ENCODE peak calls at places on chromosomes 2 and 18, in ten cellular contexts. M, W, H, D, U, F, C, E, G and A are unnamed samples. For H3K4me1, the result is how much of the 10 kb centered on the place peaks cover.

GRCh38 chr18:57585421-57585820 is 1.1 kb downstream of the FECH start:
- DNase-seq in M (no peak), W (no peak), H (no peak), D (no peak), U (no peak), F (no peak), C (no peak), E (no peak), G (no peak), A (no peak)

GRCh38 chr2:240784629-240785423 is 35.2 kb downstream of the KIF1A start:
- DNase-seq in M (no peak), W (no peak), H (peak), D (no peak), U (no peak), F (peak), C (no peak), E (no peak), G (no peak), A (peak)

GRCh38 chr18:61350578-61350977 is 17.3 kb downstream of the CDH20 start:
- DNase-seq in M (no peak), W (no peak), H (no peak), D (no peak), U (no peak), F (no peak), C (no peak), E (no peak), G (no peak), A (no peak)

GRCh38 chr2:191748528-191749180 is 70.7 kb downstream of the NABP1 start:
- DNase-seq in M (no peak), W (no peak), H (no peak), D (no peak), U (no peak), F (no peak), C (no peak), E (no peak), G (no peak), A (no peak)

GRCh38 chr2:172333206-172333605 is 94.2 kb upstream of the ITGA6 start:
- DNase-seq in M (no peak), W (no peak), H (no peak), D (no peak), U (no peak), F (no peak), C (no peak), E (no peak), G (no peak), A (no peak)

GRCh38 chr2:97761192-97761591 is 47.8 kb downstream of the ZAP70 start:
- DNase-seq in M (no peak), W (no peak), H (peak), D (no peak), U (no peak), F (no peak), C (peak), E (no peak), G (no peak), A (no peak)

GRCh38 chr2:237291138-237291792 is 122.7 kb downstream of the COL6A3 start:
- DNase-seq in M (peak), W (peak), H (peak), D (peak), U (no peak), F (peak), C (peak), E (peak), G (peak), A (peak)

GRCh38 chr18:34947711-34948125 is 93.5 kb upstream of the MAPRE2 start:
- DNase-seq in M (no peak), W (no peak), H (no peak), D (no peak), U (no peak), F (no peak), C (no peak), E (peak), G (no peak), A (no peak)

GRCh38 chr2:235584269-235585007 is 90.6 kb downstream of the AGAP1 start:
- DNase-seq in M (no peak), W (no peak), H (no peak), D (no peak), U (no peak), F (no peak), C (no peak), E (no peak), G (no peak), A (no peak)

GRCh38 chr2:116696223-116696622 is 1118.3 kb upstream of the DDX18 start:
- DNase-seq in M (no peak), W (no peak), H (no peak), D (no peak), U (no peak), F (no peak), C (no peak), E (no peak), G (no peak), A (no peak)

GRCh38 chr2:105299290-105299689 is 30.2 kb downstream of the TGFBRAP1 start:
- DNase-seq in M (peak), W (no peak), H (no peak), D (no peak), U (no peak), F (no peak), C (no peak), E (peak), G (no peak), A (no peak)

GRCh38 chr2:147294825-147295392 is 549.9 kb upstream of the ACVR2A start:
- DNase-seq in M (no peak), W (no peak), H (no peak), D (no peak), U (no peak), F (no peak), C (no peak), E (no peak), G (no peak), A (no peak)

GRCh38 chr2:221606369-221606768 is 34.3 kb upstream of the EPHA4 start:
- DNase-seq in M (no peak), W (no peak), H (no peak), D (no peak), U (no peak), F (no peak), C (no peak), E (no peak), G (no peak), A (no peak)

GRCh38 chr2:70247364-70248144 is 874 bp downstream of the TIA1 start:
- DNase-seq in M (no peak), W (no peak), H (no peak), D (no peak), U (no peak), F (no peak), C (no peak), E (no peak), G (no peak), A (no peak)

GRCh38 chr2:6741229-6741628 is 124.5 kb downstream of the CMPK2 start:
- DNase-seq in M (no peak), W (no peak), H (no peak), D (no peak), U (no peak), F (no peak), C (no peak), E (no peak), G (no peak), A (no peak)

GRCh38 chr18:24014986-24015896 is 687 bp downstream of the TTC39C start:
- DNase-seq in M (peak), W (peak), H (peak), D (no peak), U (no peak), F (peak), C (peak), E (peak), G (peak), A (peak)

GRCh38 chr2:85189606-85190270 is 56.5 kb downstream of the TCF7L1 start:
- DNase-seq in M (no peak), W (no peak), H (peak), D (no peak), U (no peak), F (no peak), C (no peak), E (peak), G (no peak), A (no peak)

GRCh38 chr2:30661173-30662107 is 145.8 kb downstream of the CAPN13 start:
- DNase-seq in M (no peak), W (no peak), H (no peak), D (peak), U (no peak), F (no peak), C (no peak), E (no peak), G (no peak), A (no peak)

GRCh38 chr2:28545590-28546195 is 49.8 kb downstream of the PLB1 start:
- DNase-seq in M (no peak), W (no peak), H (no peak), D (no peak), U (no peak), F (peak), C (no peak), E (peak), G (peak), A (no peak)

GRCh38 chr2:234823877-234824376 is 127.9 kb upstream of the SH3BP4 start:
- DNase-seq in M (peak), W (peak), H (no peak), D (no peak), U (no peak), F (peak), C (no peak), E (peak), G (no peak), A (no peak)

GRCh38 chr2:148730085-148730484 is 85.5 kb downstream of the EPC2 start:
- DNase-seq in M (no peak), W (no peak), H (no peak), D (no peak), U (no peak), F (no peak), C (no peak), E (no peak), G (no peak), A (no peak)

GRCh38 chr2:11630855-11631254 is 39.1 kb downstream of the NTSR2 start:
- DNase-seq in M (no peak), W (no peak), H (no peak), D (no peak), U (no peak), F (no peak), C (no peak), E (no peak), G (no peak), A (no peak)

GRCh38 chr2:30455339-30455738 is 8.3 kb downstream of the LCLAT1 start:
- DNase-seq in M (no peak), W (no peak), H (no peak), D (no peak), U (no peak), F (no peak), C (no peak), E (no peak), G (no peak), A (no peak)

GRCh38 chr18:22300665-22301636 is 116.8 kb downstream of the CTAGE1 start:
- DNase-seq in M (no peak), W (no peak), H (no peak), D (no peak), U (no peak), F (no peak), C (no peak), E (no peak), G (peak), A (no peak)

GRCh38 chr2:150080115-150080514 is 407.4 kb downstream of the RND3 start:
- DNase-seq in M (no peak), W (no peak), H (no peak), D (no peak), U (no peak), F (no peak), C (no peak), E (no peak), G (no peak), A (no peak)

GRCh38 chr2:218290316-218291261 is 1.7 kb downstream of the TMBIM1 start:
- DNase-seq in M (no peak), W (no peak), H (no peak), D (no peak), U (no peak), F (no peak), C (no peak), E (no peak), G (peak), A (no peak)

GRCh38 chr2:168816369-168816768 is 13.9 kb downstream of the NOSTRIN start:
- DNase-seq in M (no peak), W (no peak), H (no peak), D (no peak), U (no peak), F (no peak), C (no peak), E (no peak), G (no peak), A (no peak)

GRCh38 chr2:240369725-240370585 is 65.5 kb upstream of the GPC1 start:
- DNase-seq in M (peak), W (peak), H (peak), D (no peak), U (peak), F (peak), C (peak), E (peak), G (peak), A (peak)

GRCh38 chr2:235976516-235976915 is 191.7 kb downstream of the GBX2 start:
- DNase-seq in M (no peak), W (no peak), H (no peak), D (no peak), U (no peak), F (no peak), C (no peak), E (no peak), G (no peak), A (no peak)

GRCh38 chr2:51350100-51350499 is 318.2 kb upstream of the NRXN1 start:
- DNase-seq in M (no peak), W (no peak), H (no peak), D (no peak), U (no peak), F (no peak), C (no peak), E (no peak), G (no peak), A (no peak)
- H3K4me3 ChIP-seq in M (no peak), W (no peak), H (no peak), D (no peak), U (no peak), F (no peak), C (no peak), E (no peak), G (no peak), A (no peak)

GRCh38 chr2:197805598-197806316 is 1.4 kb downstream of the PLCL1 start:
- DNase-seq in M (no peak), W (no peak), H (no peak), D (peak), U (no peak), F (no peak), C (no peak), E (no peak), G (no peak), A (no peak)
- H3K4me1 ChIP-seq in M (under half), W (under half), H (under half), D (under half), U (under half), F (under half), C (under half), E (under half), G (under half), A (under half)

DNA sequence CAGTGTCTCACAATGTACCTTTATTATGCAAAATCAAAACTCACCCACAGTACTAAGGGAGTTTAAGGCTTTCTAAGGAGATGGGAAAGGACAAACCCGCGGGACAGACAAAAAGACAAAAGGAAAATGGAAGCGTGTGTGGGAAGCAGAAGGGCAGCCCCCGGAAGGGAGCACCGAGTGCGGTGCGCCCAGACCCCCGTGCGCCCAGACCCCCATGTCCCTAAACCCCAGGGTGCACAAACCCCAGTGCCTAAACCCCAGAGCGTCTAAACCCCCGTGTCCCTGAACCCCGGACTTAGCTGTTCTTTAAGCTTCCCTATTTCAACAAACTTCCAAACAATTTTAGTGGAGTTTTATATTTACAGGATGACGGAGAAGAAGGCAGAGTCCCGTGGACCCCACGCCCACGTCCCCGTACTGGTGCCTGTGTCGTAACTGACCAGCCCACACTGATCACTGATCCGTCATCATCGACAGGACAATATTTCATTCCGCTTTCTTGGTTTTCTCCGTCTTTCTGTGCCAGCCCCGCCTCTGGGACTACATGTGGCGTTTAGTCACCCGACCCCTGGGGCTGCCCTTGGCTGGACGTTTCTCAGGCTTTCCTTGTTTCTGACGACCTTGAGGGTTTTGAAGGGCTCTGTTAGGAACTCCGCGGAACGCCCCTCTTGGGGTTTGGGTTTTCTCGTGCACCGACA is 76.9 kb downstream of the RTP5 start:
- DNase-seq in M (no peak), W (no peak), H (no peak), D (no peak), U (no peak), F (peak), C (no peak), E (no peak), G (no peak), A (no peak)
- TF ChIP-seq EP300 in M (no peak), W (no peak), H (no peak), D (no peak), U (no peak), F (no peak), C (no peak), E (no peak), G (no peak), A (no peak)

GRCh38 chr2:65360441-65360840 is 72.0 kb downstream of the SPRED2 start:
- DNase-seq in M (no peak), W (no peak), H (no peak), D (no peak), U (no peak), F (no peak), C (no peak), E (no peak), G (no peak), A (no peak)
- H3K4me3 ChIP-seq in M (no peak), W (no peak), H (no peak), D (no peak), U (no peak), F (no peak), C (no peak), E (no peak), G (no peak), A (no peak)

GRCh38 chr2:39570614-39571013 is 95.1 kb upstream of the TMEM178A start:
- DNase-seq in M (no peak), W (no peak), H (no peak), D (no peak), U (no peak), F (no peak), C (no peak), E (no peak), G (no peak), A (no peak)
- H3K4me1 ChIP-seq in M (under half), W (under half), H (under half), D (under half), U (under half), F (under half), C (under half), E (under half), G (under half), A (under half)

GRCh38 chr2:9703701-9704221 is 73.0 kb upstream of the YWHAQ start:
- DNase-seq in M (peak), W (peak), H (no peak), D (peak), U (no peak), F (no peak), C (peak), E (peak), G (peak), A (no peak)

GRCh38 chr2:9702604-9703084 is 71.8 kb upstream of the YWHAQ start:
- DNase-seq in M (no peak), W (no peak), H (no peak), D (no peak), U (no peak), F (no peak), C (no peak), E (no peak), G (no peak), A (no peak)

GRCh38 chr2:9707008-9707407 is 76.2 kb upstream of the YWHAQ start:
- DNase-seq in M (no peak), W (no peak), H (no peak), D (no peak), U (no peak), F (no peak), C (no peak), E (peak), G (no peak), A (no peak)

GRCh38 chr2:9704600-9704999 is 73.8 kb upstream of the YWHAQ start:
- DNase-seq in M (no peak), W (no peak), H (no peak), D (no peak), U (no peak), F (no peak), C (no peak), E (no peak), G (no peak), A (no peak)

GRCh38 chr2:9703085-9703641 is 72.4 kb upstream of the YWHAQ start:
- DNase-seq in M (peak), W (peak), H (no peak), D (no peak), U (no peak), F (no peak), C (no peak), E (peak), G (no peak), A (peak)
- TF ChIP-seq EP300 in M (peak), W (no peak), H (no peak), D (no peak), U (no peak), F (no peak), C (no peak), E (no peak), G (no peak), A (no peak)

DNA sequence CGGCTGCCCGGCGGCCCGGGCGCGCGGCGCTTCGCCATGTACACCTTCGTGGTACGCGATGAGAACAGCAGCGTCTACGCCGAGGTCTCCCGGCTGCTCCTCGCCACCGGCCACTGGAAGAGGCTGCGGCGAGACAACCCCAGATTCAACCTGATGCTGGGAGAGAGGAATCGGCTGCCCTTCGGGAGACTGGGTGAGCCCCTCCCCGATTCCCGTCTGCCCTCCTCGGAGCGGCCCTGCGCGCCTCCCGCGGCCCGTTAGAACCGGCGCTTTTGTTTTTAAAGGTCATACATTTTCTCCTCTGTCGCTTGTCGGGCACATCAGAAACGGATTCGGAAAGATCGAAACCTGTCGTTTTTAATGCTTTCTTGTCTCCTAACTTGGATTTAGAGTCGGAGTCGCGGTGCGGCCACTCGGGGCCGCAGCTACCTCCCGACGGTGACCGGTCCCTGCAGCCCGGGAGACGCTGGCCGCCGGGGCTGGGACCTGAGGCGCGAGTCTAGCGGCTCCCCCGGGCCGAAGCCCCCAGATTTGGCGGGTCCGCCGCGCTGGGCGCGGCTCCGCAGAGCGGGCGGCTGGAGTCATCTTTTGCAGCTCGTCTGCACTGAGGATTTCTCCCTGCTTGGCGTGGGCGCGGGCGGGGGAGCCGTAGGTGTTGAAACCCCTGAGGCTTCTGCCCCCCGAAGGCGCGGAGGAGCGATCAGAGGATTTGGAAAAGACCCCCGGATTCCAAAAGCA is 522 bp downstream of the TTL start:
- DNase-seq in M (peak), W (no peak), H (peak), D (peak), U (no peak), F (peak), C (no peak), E (peak), G (peak), A (peak)
- H3K4me3 ChIP-seq in M (peak), W (peak), H (peak), D (peak), U (peak), F (peak), C (peak), E (peak), G (peak), A (peak)

GRCh38 chr18:36314754-36315153 is 17.2 kb downstream of the FHOD3 start:
- DNase-seq in M (no peak), W (no peak), H (no peak), D (no peak), U (no peak), F (no peak), C (no peak), E (no peak), G (no peak), A (no peak)
- H3K4me1 ChIP-seq in M (under half), W (under half), H (under half), D (under half), U (under half), F (under half), C (under half), E (under half), G (under half), A (under half)